ENCODE peak calls at places on chromosome 17, in seven cellular contexts. B is AML-193, C is iris pigment epithelial cell, J is HS-5, Y is activated B cell treated with CpG ODN at 0.5 μM for 24 hours, N is RWPE1, F is NT2/D1. D is an unnamed sample.

GRCh38 chr17:74086992-74087391 is 116.5 kb upstream of the RPL38 start:
- DNase-seq in B (no peak), C (no peak), J (no peak), Y (no peak), N (no peak), F (no peak), D (no peak)

GRCh38 chr17:77744268-77744988 is 214.1 kb upstream of the TNRC6C start:
- DNase-seq in B (no peak), C (no peak), J (no peak), Y (no peak), N (no peak), F (no peak), D (no peak)

GRCh38 chr17:81368623-81369022 is 26.6 kb upstream of the BAHCC1 start:
- DNase-seq in B (no peak), C (no peak), J (no peak), Y (no peak), N (no peak), F (no peak), D (no peak)

GRCh38 chr17:1905190-1905919 is 75.5 kb downstream of the RPA1 start:
- DNase-seq in B (no peak), C (no peak), J (no peak), Y (no peak), N (no peak), F (no peak), D (no peak)

GRCh38 chr17:48577330-48577945 is 712 bp downstream of the HOXB4 start:
- DNase-seq in B (no peak), C (no peak), J (no peak), Y (no peak), N (no peak), F (no peak), D (peak)

GRCh38 chr17:16342979-16343378 is 10.3 kb downstream of the CENPV start:
- DNase-seq in B (no peak), C (peak), J (no peak), Y (no peak), N (no peak), F (no peak), D (no peak)

GRCh38 chr17:82985973-82986372 is 93.4 kb upstream of the METRNL start:
- DNase-seq in B (no peak), C (peak), J (no peak), Y (no peak), N (no peak), F (no peak), D (peak)

GRCh38 chr17:83171661-83172060 is 92.3 kb downstream of the METRNL start:
- DNase-seq in B (no peak), C (no peak), J (no peak), Y (no peak), N (peak), F (no peak), D (no peak)

GRCh38 chr17:47762733-47763132 is 29.7 kb downstream of the TBX21 start:
- DNase-seq in B (no peak), C (no peak), J (no peak), Y (no peak), N (no peak), F (no peak), D (no peak)

GRCh38 chr17:28710948-28711722 is 553 bp downstream of the PROCA1 start:
- DNase-seq in B (peak), C (peak), J (peak), Y (peak), N (peak), F (peak), D (peak)

GRCh38 chr17:82013772-82014321 is 8.8 kb downstream of the CENPX start:
- DNase-seq in B (no peak), C (no peak), J (no peak), Y (no peak), N (no peak), F (no peak), D (no peak)

GRCh38 chr17:48056246-48056745 is 8.1 kb downstream of the NFE2L1 start:
- DNase-seq in B (no peak), C (no peak), J (no peak), Y (no peak), N (no peak), F (no peak), D (no peak)

GRCh38 chr17:76252040-76252954 is 12.0 kb upstream of the RNF157 start:
- DNase-seq in B (peak), C (peak), J (peak), Y (no peak), N (peak), F (no peak), D (peak)

GRCh38 chr17:18970582-18971480 is 18.9 kb downstream of the SLC5A10 start:
- DNase-seq in B (no peak), C (no peak), J (no peak), Y (no peak), N (no peak), F (no peak), D (no peak)

GRCh38 chr17:27336217-27336616 is 42.3 kb downstream of the WSB1 start:
- DNase-seq in B (peak), C (no peak), J (no peak), Y (no peak), N (no peak), F (no peak), D (no peak)

GRCh38 chr17:38554430-38555350 is 51.1 kb downstream of the SRCIN1 start:
- DNase-seq in B (no peak), C (peak), J (no peak), Y (no peak), N (no peak), F (no peak), D (no peak)

GRCh38 chr17:60827920-60828319 is 150.3 kb downstream of the BCAS3 start:
- DNase-seq in B (no peak), C (no peak), J (no peak), Y (no peak), N (no peak), F (no peak), D (no peak)

GRCh38 chr17:44197980-44198720 is 1.5 kb downstream of the ATXN7L3 start:
- DNase-seq in B (peak), C (peak), J (no peak), Y (no peak), N (peak), F (no peak), D (peak)

GRCh38 chr17:82302991-82303943 is 14.1 kb downstream of the CD7 start:
- DNase-seq in B (no peak), C (no peak), J (no peak), Y (no peak), N (no peak), F (no peak), D (no peak)

GRCh38 chr17:36506831-36507230 is 20.4 kb downstream of the ZNHIT3 start:
- DNase-seq in B (no peak), C (no peak), J (no peak), Y (no peak), N (no peak), F (no peak), D (no peak)

GRCh38 chr17:80480248-80480647 is 3.8 kb upstream of the NPTX1 start:
- DNase-seq in B (no peak), C (no peak), J (no peak), Y (no peak), N (no peak), F (no peak), D (no peak)

GRCh38 chr17:14833201-14833773 is 431.8 kb downstream of the PMP22 start:
- DNase-seq in B (peak), C (peak), J (peak), Y (no peak), N (no peak), F (no peak), D (peak)

GRCh38 chr17:45032150-45032493 is 19.3 kb downstream of the DCAKD start:
- DNase-seq in B (no peak), C (no peak), J (no peak), Y (no peak), N (no peak), F (no peak), D (no peak)

GRCh38 chr17:2905697-2906595 is 109.7 kb downstream of the RAP1GAP2 start:
- DNase-seq in B (no peak), C (no peak), J (no peak), Y (no peak), N (no peak), F (no peak), D (no peak)

GRCh38 chr17:79583475-79583874 is 27.4 kb downstream of the RBFOX3 start:
- DNase-seq in B (no peak), C (no peak), J (no peak), Y (no peak), N (no peak), F (no peak), D (no peak)

GRCh38 chr17:82238562-82239201 is 9.8 kb downstream of the SLC16A3 start:
- DNase-seq in B (no peak), C (peak), J (no peak), Y (no peak), N (peak), F (no peak), D (peak)

GRCh38 chr17:8161289-8162231 is 1.2 kb downstream of the VAMP2 start:
- DNase-seq in B (no peak), C (no peak), J (no peak), Y (no peak), N (no peak), F (no peak), D (no peak)

GRCh38 chr17:50708050-50709000 is 611 bp upstream of the ANKRD40 start:
- DNase-seq in B (peak), C (peak), J (no peak), Y (no peak), N (no peak), F (no peak), D (peak)